ENCODE peak calls at places on chromosomes 2 and 18, in ten cellular contexts. P, N, L, W, K, Q, H, J, O and V are unnamed samples.

GRCh38 chr2:158712791-158713522 is 82.2 kb upstream of the DAPL1 start:
- DNase-seq in P (no peak), W (peak; percentile 20), Q (no peak), N (no peak), K (no peak), O (peak; percentile 11), H (no peak), L (no peak), J (no peak), V (no peak)

GRCh38 chr2:236610991-236611821 is 41.6 kb downstream of the ACKR3 start:
- DNase-seq in Q (no peak), K (no peak), J (no peak), P (no peak), W (no peak), N (no peak), L (no peak), H (no peak), O (no peak), V (no peak)

GRCh38 chr2:85843543-85843942 is 45.2 kb downstream of the ST3GAL5 start:
- DNase-seq in Q (no peak), W (no peak), H (no peak), N (no peak), K (no peak), O (no peak), P (no peak), L (peak; percentile 69), J (no peak), V (no peak)

GRCh38 chr2:236369606-236370005 is 105.4 kb upstream of the ASB18 start:
- DNase-seq in O (peak; percentile 57), Q (no peak), P (peak; percentile 9), J (no peak), K (peak; percentile 71), W (peak; percentile 70), L (no peak), H (no peak), N (no peak), V (peak; percentile 34)

GRCh38 chr2:223599646-223600009 is 2.5 kb downstream of the SCG2 start:
- DNase-seq in J (no peak), L (no peak), K (no peak), W (no peak), Q (no peak), P (no peak), H (no peak), O (no peak), N (no peak), V (no peak)

GRCh38 chr2:112821142-112821541 is 15.4 kb downstream of the IL1B start:
- DNase-seq in J (no peak), Q (no peak), K (no peak), L (no peak), P (no peak), N (no peak), W (no peak), O (no peak), H (no peak), V (no peak)

GRCh38 chr2:238420878-238421694 is 5.6 kb upstream of the ASB1 start:
- DNase-seq in J (no peak), W (no peak), N (no peak), H (no peak), P (no peak), O (no peak), K (peak; percentile 25), L (no peak), Q (no peak), V (no peak)

GRCh38 chr2:182372661-182373060 is 54.2 kb downstream of the PDE1A start:
- DNase-seq in Q (peak; percentile 72), H (no peak), J (no peak), L (no peak), N (no peak), K (no peak), P (peak; percentile 46), W (no peak), O (peak; percentile 82), V (no peak)

GRCh38 chr2:118875298-118875697 is 27.9 kb upstream of the EN1 start:
- DNase-seq in J (no peak), L (no peak), W (no peak), Q (no peak), P (no peak), O (no peak), H (no peak), K (no peak), N (no peak), V (no peak)

GRCh38 chr2:152407204-152407721 is 72.3 kb downstream of the FMNL2 start:
- DNase-seq in K (no peak), L (peak; percentile 54), J (no peak), N (no peak), H (peak; percentile 62), W (peak; percentile 88), O (peak; percentile 88), Q (no peak), P (peak; percentile 47), V (no peak)

GRCh38 chr2:202152104-202152771 is 79.2 kb downstream of the KIAA2012 start:
- DNase-seq in W (no peak), H (no peak), L (no peak), N (no peak), P (no peak), O (no peak), J (no peak), Q (no peak), K (no peak), V (no peak)

GRCh38 chr18:44541159-44541558 is 139.5 kb upstream of the SETBP1 start:
- DNase-seq in H (no peak), W (no peak), O (no peak), P (no peak), N (no peak), K (no peak), L (no peak), Q (no peak), J (no peak), V (no peak)

GRCh38 chr2:12935726-12936125 is 219.0 kb downstream of the TRIB2 start:
- DNase-seq in L (no peak), N (no peak), K (no peak), P (no peak), Q (no peak), H (no peak), W (no peak), J (no peak), O (no peak), V (no peak)

GRCh38 chr18:55142413-55142812 is 183.2 kb upstream of the CCDC68 start:
- DNase-seq in O (no peak), H (no peak), K (no peak), N (no peak), P (no peak), Q (no peak), W (no peak), J (no peak), L (no peak), V (no peak)

GRCh38 chr18:28574175-28574574 is 397.2 kb upstream of the CDH2 start:
- DNase-seq in O (peak; percentile 60), J (no peak), L (peak; percentile 5), N (no peak), H (no peak), K (no peak), Q (no peak), W (no peak), P (no peak), V (no peak)

GRCh38 chr2:51673628-51674027 is 641.7 kb upstream of the NRXN1 start:
- DNase-seq in W (no peak), L (no peak), K (no peak), Q (no peak), N (no peak), P (no peak), H (no peak), J (no peak), O (no peak), V (no peak)

GRCh38 chr2:104091894-104092293 is 762.0 kb upstream of the POU3F3 start:
- DNase-seq in Q (no peak), P (no peak), K (no peak), W (no peak), J (no peak), O (no peak), N (no peak), H (no peak), L (no peak), V (no peak)

GRCh38 chr2:151853070-151853758 is 25.0 kb upstream of the ARL5A start:
- DNase-seq in K (no peak), L (no peak), P (no peak), H (no peak), J (no peak), Q (no peak), W (no peak), N (no peak), O (no peak), V (no peak)

GRCh38 chr2:28134857-28135256 is 244.3 kb downstream of the BABAM2 start:
- DNase-seq in P (no peak), O (no peak), Q (no peak), K (no peak), J (no peak), W (no peak), H (no peak), L (no peak), N (no peak), V (no peak)

GRCh38 chr2:43121915-43122314 is 104.5 kb downstream of the ZFP36L2 start:
- DNase-seq in K (no peak), L (no peak), O (no peak), N (no peak), J (no peak), W (no peak), P (no peak), Q (no peak), H (no peak), V (no peak)

GRCh38 chr2:109680523-109681297 is 66.5 kb downstream of the SOWAHC start:
- DNase-seq in H (no peak), P (no peak), O (no peak), L (no peak), J (no peak), Q (no peak), N (no peak), W (peak; percentile 32), K (no peak), V (no peak)

GRCh38 chr18:36152781-36153180 is 23.1 kb downstream of the ELP2 start:
- DNase-seq in L (no peak), H (no peak), P (no peak), J (no peak), K (no peak), O (no peak), W (no peak), Q (no peak), N (no peak), V (no peak)

GRCh38 chr2:179569834-179570233 is 291.6 kb downstream of the ZNF385B start:
- DNase-seq in K (no peak), N (no peak), O (no peak), W (no peak), P (no peak), J (no peak), L (no peak), Q (no peak), H (peak; percentile 56), V (no peak)

GRCh38 chr18:60198063-60198462 is 174.5 kb downstream of the MC4R start:
- DNase-seq in O (no peak), J (no peak), H (no peak), Q (peak; percentile 9), L (no peak), N (no peak), W (no peak), K (no peak), P (peak; percentile 2), V (no peak)

GRCh38 chr2:167492486-167492885 is 604.2 kb downstream of the XIRP2 start:
- DNase-seq in L (no peak), J (no peak), W (no peak), Q (no peak), P (no peak), K (no peak), N (no peak), O (no peak), H (no peak), V (no peak)